ENCODE peak calls at places on chromosomes 11 and 22, in six cellular contexts. One of them, this sample, is unnamed.

GRCh38 chr22:38826386-38826785 is 17.4 kb downstream of the NPTXR start:
- DNase-seq in GM12864: no peak
- DNase-seq in GM18507: no peak
- DNase-seq in kidney glomerular epithelial cell: no peak
- DNase-seq in activated naive CD4-positive, alpha-beta T cell treated with Interleukin-2 at 50 U/mL for 16 hours: no peak
- DNase-seq in retinal pigment epithelial cell: no peak
- DNase-seq in this sample: no peak

GRCh38 chr11:61091373-61092279 is 10.7 kb upstream of the CD5 start:
- DNase-seq in GM12864: no peak
- DNase-seq in GM18507: no peak
- DNase-seq in kidney glomerular epithelial cell: no peak
- DNase-seq in activated naive CD4-positive, alpha-beta T cell treated with Interleukin-2 at 50 U/mL for 16 hours: peak; percentile 75
- DNase-seq in retinal pigment epithelial cell: no peak
- DNase-seq in this sample: no peak

GRCh38 chr11:114050258-114050927 is 9.1 kb upstream of the ZBTB16 start:
- DNase-seq in GM12864: no peak
- DNase-seq in GM18507: no peak
- DNase-seq in kidney glomerular epithelial cell: no peak
- DNase-seq in activated naive CD4-positive, alpha-beta T cell treated with Interleukin-2 at 50 U/mL for 16 hours: no peak
- DNase-seq in retinal pigment epithelial cell: no peak
- DNase-seq in this sample: no peak

GRCh38 chr11:44979536-44980399 is 29.1 kb upstream of the TP53I11 start:
- DNase-seq in GM12864: no peak
- DNase-seq in GM18507: no peak
- DNase-seq in kidney glomerular epithelial cell: no peak
- DNase-seq in activated naive CD4-positive, alpha-beta T cell treated with Interleukin-2 at 50 U/mL for 16 hours: no peak
- DNase-seq in retinal pigment epithelial cell: peak; percentile 29
- DNase-seq in this sample: peak; percentile 10

GRCh38 chr11:16511109-16511806 is 154.9 kb upstream of the SOX6 start:
- DNase-seq in GM12864: no peak
- DNase-seq in GM18507: no peak
- DNase-seq in kidney glomerular epithelial cell: peak; percentile 91
- DNase-seq in activated naive CD4-positive, alpha-beta T cell treated with Interleukin-2 at 50 U/mL for 16 hours: no peak
- DNase-seq in retinal pigment epithelial cell: peak; percentile 20
- DNase-seq in this sample: no peak

GRCh38 chr11:121231576-121232278 is 60.8 kb upstream of the SC5D start:
- DNase-seq in GM12864: no peak
- DNase-seq in GM18507: no peak
- DNase-seq in kidney glomerular epithelial cell: no peak
- DNase-seq in activated naive CD4-positive, alpha-beta T cell treated with Interleukin-2 at 50 U/mL for 16 hours: no peak
- DNase-seq in retinal pigment epithelial cell: no peak
- DNase-seq in this sample: no peak

GRCh38 chr22:40477683-40478348 is 107.4 kb downstream of the SGSM3 start:
- DNase-seq in GM12864: no peak
- DNase-seq in GM18507: no peak
- DNase-seq in kidney glomerular epithelial cell: no peak
- DNase-seq in activated naive CD4-positive, alpha-beta T cell treated with Interleukin-2 at 50 U/mL for 16 hours: no peak
- DNase-seq in retinal pigment epithelial cell: no peak
- DNase-seq in this sample: no peak

GRCh38 chr22:27568265-27568664 is 233.3 kb downstream of the MN1 start:
- DNase-seq in GM12864: no peak
- DNase-seq in GM18507: no peak
- DNase-seq in kidney glomerular epithelial cell: no peak
- DNase-seq in activated naive CD4-positive, alpha-beta T cell treated with Interleukin-2 at 50 U/mL for 16 hours: no peak
- DNase-seq in retinal pigment epithelial cell: no peak
- DNase-seq in this sample: no peak

GRCh38 chr11:62000539-62001446 is 33.4 kb upstream of the FTH1 start:
- DNase-seq in GM12864: no peak
- DNase-seq in GM18507: no peak
- DNase-seq in kidney glomerular epithelial cell: no peak
- DNase-seq in activated naive CD4-positive, alpha-beta T cell treated with Interleukin-2 at 50 U/mL for 16 hours: no peak
- DNase-seq in retinal pigment epithelial cell: no peak
- DNase-seq in this sample: no peak

GRCh38 chr22:39567135-39567946 is 3.2 kb upstream of the CACNA1I start:
- DNase-seq in GM12864: no peak
- DNase-seq in GM18507: no peak
- DNase-seq in kidney glomerular epithelial cell: no peak
- DNase-seq in activated naive CD4-positive, alpha-beta T cell treated with Interleukin-2 at 50 U/mL for 16 hours: peak; percentile 30
- DNase-seq in retinal pigment epithelial cell: no peak
- DNase-seq in this sample: no peak

GRCh38 chr11:26579683-26580082 is 7.6 kb upstream of the MUC15 start:
- DNase-seq in GM12864: no peak
- DNase-seq in GM18507: no peak
- DNase-seq in kidney glomerular epithelial cell: no peak
- DNase-seq in activated naive CD4-positive, alpha-beta T cell treated with Interleukin-2 at 50 U/mL for 16 hours: no peak
- DNase-seq in retinal pigment epithelial cell: no peak
- DNase-seq in this sample: no peak

GRCh38 chr11:85407648-85408047 is 219.5 kb downstream of the DLG2 start:
- DNase-seq in GM12864: no peak
- DNase-seq in GM18507: no peak
- DNase-seq in kidney glomerular epithelial cell: no peak
- DNase-seq in activated naive CD4-positive, alpha-beta T cell treated with Interleukin-2 at 50 U/mL for 16 hours: no peak
- DNase-seq in retinal pigment epithelial cell: no peak
- DNase-seq in this sample: no peak

GRCh38 chr11:115627071-115627470 is 122.9 kb upstream of the CADM1 start:
- DNase-seq in GM12864: no peak
- DNase-seq in GM18507: no peak
- DNase-seq in kidney glomerular epithelial cell: no peak
- DNase-seq in activated naive CD4-positive, alpha-beta T cell treated with Interleukin-2 at 50 U/mL for 16 hours: no peak
- DNase-seq in retinal pigment epithelial cell: no peak
- DNase-seq in this sample: no peak

GRCh38 chr22:41931701-41932269 is 5.2 kb upstream of the TNFRSF13C start:
- DNase-seq in GM12864: no peak
- DNase-seq in GM18507: no peak
- DNase-seq in kidney glomerular epithelial cell: no peak
- DNase-seq in activated naive CD4-positive, alpha-beta T cell treated with Interleukin-2 at 50 U/mL for 16 hours: no peak
- DNase-seq in retinal pigment epithelial cell: no peak
- DNase-seq in this sample: no peak